ENCODE peak calls at places on chromosome 1, in ten cellular contexts. Z, H, E, I, C, N, S, Y, L and U are unnamed samples.

GRCh38 chr1:47710075-47711071 is 272.5 kb downstream of the FOXD2 start:
- DNase-seq in I (peak; percentile 17), L (peak; percentile 45), S (peak; percentile 95), E (peak; percentile 73), N (peak; percentile 90), H (peak; percentile 85), Y (peak; percentile 97), C (no peak), Z (peak; percentile 83), U (peak; percentile 84)

GRCh38 chr1:1295154-1295923 is 12.4 kb downstream of the ACAP3 start:
- DNase-seq in L (no peak), H (no peak), C (no peak), N (no peak), E (no peak), I (no peak), Y (no peak), Z (no peak), S (no peak), U (no peak)

GRCh38 chr1:208387908-208388756 is 143.9 kb upstream of the PLXNA2 start:
- DNase-seq in E (no peak), Y (no peak), I (no peak), S (no peak), H (no peak), C (no peak), L (no peak), Z (no peak), N (no peak), U (no peak)

GRCh38 chr1:166062695-166063094 is 104.1 kb downstream of the FAM78B start:
- DNase-seq in E (no peak), L (no peak), Y (no peak), I (no peak), Z (no peak), H (no peak), N (no peak), C (no peak), S (no peak), U (no peak)

GRCh38 chr1:4684142-4684541 is 29.7 kb downstream of the AJAP1 start:
- DNase-seq in Z (no peak), I (no peak), Y (no peak), C (no peak), N (no peak), E (no peak), H (no peak), L (no peak), S (no peak), U (no peak)

GRCh38 chr1:245156736-245157505 is 2.1 kb downstream of the KIF26B start:
- DNase-seq in L (no peak), H (no peak), I (peak; percentile 65), C (no peak), N (no peak), S (no peak), Z (peak; percentile 51), Y (peak; percentile 58), E (no peak), U (no peak)

GRCh38 chr1:246280551-246280950 is 226.5 kb downstream of the SMYD3 start:
- DNase-seq in Z (no peak), Y (no peak), L (no peak), N (no peak), H (no peak), E (no peak), S (no peak), I (peak; percentile 12), C (no peak), U (no peak)

GRCh38 chr1:197444754-197445153 is 176.7 kb downstream of the CRB1 start:
- DNase-seq in I (no peak), N (no peak), C (no peak), E (no peak), L (no peak), Z (no peak), H (no peak), Y (no peak), S (no peak), U (no peak)

GRCh38 chr1:115312752-115313151 is 25.3 kb downstream of the NGF start:
- DNase-seq in Y (no peak), Z (no peak), C (no peak), I (no peak), S (no peak), E (no peak), H (no peak), L (no peak), N (no peak), U (no peak)

GRCh38 chr1:224615861-224616760 is at the start of gene CNIH3:
- DNase-seq in H (no peak), S (no peak), L (no peak), E (no peak), C (no peak), N (no peak), Y (peak; percentile 89), Z (peak; percentile 53), I (no peak), U (no peak)

GRCh38 chr1:27518808-27519207 is 28.8 kb upstream of the WASF2 start:
- DNase-seq in E (no peak), N (no peak), L (no peak), Y (no peak), S (no peak), C (no peak), I (no peak), Z (no peak), H (no peak), U (no peak)

GRCh38 chr1:27515626-27516025 is 25.7 kb upstream of the WASF2 start:
- DNase-seq in H (no peak), N (no peak), Y (no peak), I (no peak), Z (no peak), S (no peak), E (no peak), C (no peak), L (no peak), U (no peak)

GRCh38 chr1:27519341-27520258 is 29.6 kb upstream of the WASF2 start:
- DNase-seq in C (no peak), S (no peak), E (no peak), Z (no peak), H (peak; percentile 36), N (no peak), I (no peak), L (no peak), Y (no peak), U (no peak)

GRCh38 chr1:27517907-27518718 is 28.1 kb upstream of the WASF2 start:
- DNase-seq in I (no peak), H (peak; percentile 90), E (no peak), Z (peak; percentile 76), C (no peak), L (no peak), S (peak; percentile 70), N (no peak), Y (no peak), U (no peak)

DNA sequence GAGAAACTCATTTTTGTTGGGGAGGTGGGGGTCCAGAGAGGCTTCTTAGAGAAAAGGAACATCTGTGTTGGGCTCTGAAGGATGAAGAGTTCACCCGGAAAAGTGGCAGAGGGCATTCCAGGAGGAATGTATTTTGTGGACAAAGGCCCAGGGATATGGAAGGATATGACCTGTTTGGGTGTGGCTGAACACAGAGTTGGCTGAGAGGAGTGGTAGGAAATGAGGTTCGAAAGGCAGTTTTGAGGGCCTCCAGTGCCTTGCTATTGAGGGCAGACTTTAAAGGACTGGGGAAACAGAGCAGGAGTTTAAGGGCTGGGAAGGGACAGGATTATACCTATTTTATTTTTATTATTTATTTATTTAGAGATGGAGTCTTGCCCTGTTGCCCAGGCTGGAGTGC is 27.3 kb upstream of the WASF2 start:
- DNase-seq in E (no peak), H (peak; percentile 46), Z (no peak), Y (no peak), S (no peak), I (no peak), L (no peak), N (no peak), C (no peak), U (no peak)
- H3K27ac ChIP-seq in E (peak overlapping the region; percentile 19), H (peak overlapping the region; percentile 91), Z (peak overlapping the region; percentile 72), Y (no peak overlapping the region), S (no peak overlapping the region), I (no peak overlapping the region), L (no peak overlapping the region), N (peak overlapping the region; percentile 87), C (no peak overlapping the region), U (peak overlapping the region; percentile 15)

DNA sequence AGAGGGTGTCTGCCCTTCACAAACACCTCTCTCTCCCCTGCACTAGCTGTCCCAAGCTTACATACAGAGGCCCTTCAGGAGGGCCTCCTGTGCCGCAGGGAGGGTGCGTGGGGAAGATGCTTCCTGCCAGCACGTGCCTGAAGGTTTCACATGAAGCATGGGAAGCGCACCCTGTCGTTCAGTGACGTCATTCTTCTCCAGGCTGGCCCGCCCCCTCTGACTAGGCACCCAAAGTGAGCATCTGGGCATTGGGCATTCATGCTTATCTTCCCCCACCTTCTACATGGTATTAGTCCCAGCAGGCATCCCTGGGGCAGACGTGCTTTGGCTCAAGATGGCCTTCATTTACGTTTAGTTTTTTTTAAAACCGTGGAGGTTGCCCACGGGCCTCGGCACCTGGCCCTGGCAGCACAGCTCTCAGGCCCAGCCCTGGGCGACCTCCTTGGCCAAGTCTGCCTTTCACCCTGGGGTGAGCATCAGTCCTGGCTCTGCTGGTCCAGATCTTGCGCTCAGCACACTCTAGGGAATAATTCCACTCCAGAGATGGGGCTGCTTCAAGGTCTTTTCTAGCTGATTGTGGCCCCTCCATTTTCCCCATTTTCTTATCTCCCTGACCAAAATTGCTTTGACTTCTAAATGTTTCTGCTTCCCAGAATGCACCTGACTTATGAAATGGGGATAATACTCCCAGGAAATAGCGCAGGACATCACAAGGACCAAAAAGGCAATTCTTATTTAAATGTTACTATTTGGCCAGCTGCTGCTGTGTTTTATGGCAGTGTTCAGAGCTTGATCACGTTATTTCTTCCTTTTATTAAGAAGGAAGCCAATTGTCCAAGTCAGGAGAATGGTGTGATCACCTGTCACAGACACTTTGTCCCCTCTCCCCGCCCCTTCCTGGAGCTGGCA is 6.1 kb downstream of the NPPA start:
- DNase-seq in H (no peak), Y (no peak), C (no peak), I (no peak), E (no peak), Z (no peak), N (no peak), L (no peak), S (peak; percentile 46), U (no peak)
- H3K36me3 ChIP-seq in H (peaks cover 49% of the 10 kb centered on the region), Y (peaks cover 72% of the 10 kb centered on the region), C (peaks cover 41% of the 10 kb centered on the region), I (peaks cover 27% of the 10 kb centered on the region), E (peaks cover 98% of the 10 kb centered on the region), Z (peaks cover 58% of the 10 kb centered on the region), N (peaks cover 87% of the 10 kb centered on the region), L (no peaks in the 10 kb centered on the region), S (peaks cover 85% of the 10 kb centered on the region), U (peaks cover 54% of the 10 kb centered on the region)

GRCh38 chr1:152924191-152924590 is 15.8 kb downstream of the IVL start:
- DNase-seq in E (no peak), Z (no peak), H (no peak), L (no peak), C (no peak), S (no peak), I (no peak), N (no peak), Y (no peak), U (no peak)

GRCh38 chr1:152928671-152929070 is 18.3 kb upstream of the SPRR5 start:
- DNase-seq in E (no peak), Y (no peak), C (no peak), L (no peak), Z (no peak), H (no peak), N (no peak), S (no peak), I (peak; percentile 36), U (no peak)

GRCh38 chr1:152926091-152926490 is 17.7 kb downstream of the IVL start:
- DNase-seq in H (no peak), S (no peak), C (no peak), I (peak; percentile 18), L (no peak), Z (no peak), N (no peak), Y (no peak), E (no peak), U (no peak)
- TF ChIP-seq EP300 in H (no peak), S (no peak), C (no peak), I (no peak), L (no peak), Z (no peak), N (no peak), Y (no peak), E (no peak), U (no peak)

GRCh38 chr1:22889213-22889827 is 83.3 kb downstream of the LACTBL1 start:
- DNase-seq in L (peak; percentile 40), I (peak; percentile 34), E (no peak), S (peak; percentile 54), N (no peak), Z (no peak), H (no peak), C (no peak), Y (no peak), U (no peak)
- H3K27ac ChIP-seq in L (no peak overlapping the region), I (no peak overlapping the region), E (no peak overlapping the region), S (no peak overlapping the region), N (no peak overlapping the region), Z (no peak overlapping the region), H (no peak overlapping the region), C (no peak overlapping the region), Y (no peak overlapping the region), U (no peak overlapping the region)